ENCODE peak calls at places on chromosomes 12 and 14, in seven cellular contexts. T is lower leg skin, P is lower lobe of right lung, O is AG10803, N is AG09309, Q is GM10248, L is foreskin fibroblast. D is an unnamed sample.

GRCh38 chr14:36748814-36749213 is 87.2 kb downstream of the PAX9 start:
- DNase-seq in N (no peak), O (no peak), Q (no peak), L (no peak), P (no peak), T (no peak), D (no peak)

GRCh38 chr14:61396279-61396678 is 74.9 kb downstream of the PRKCH start:
- DNase-seq in T (no peak), Q (no peak), O (no peak), N (no peak), L (no peak), P (no peak), D (no peak)

GRCh38 chr12:104426926-104427546 is 29.7 kb upstream of the CHST11 start:
- DNase-seq in P (no peak), O (peak; percentile 86), N (peak; percentile 53), L (peak; percentile 61), T (no peak), Q (no peak), D (peak; percentile 38)

GRCh38 chr14:24828486-24828885 is 194.5 kb upstream of the GZMB start:
- DNase-seq in N (no peak), O (peak; percentile 47), P (no peak), T (no peak), Q (no peak), L (no peak), D (no peak)

GRCh38 chr12:91100901-91101300 is 10.4 kb downstream of the LUM start:
- DNase-seq in L (peak; percentile 14), T (no peak), P (no peak), O (peak; percentile 43), Q (no peak), N (no peak), D (peak; percentile 23)

GRCh38 chr12:67419810-67420209 is 150.7 kb downstream of the CAND1 start:
- DNase-seq in O (no peak), P (no peak), Q (no peak), T (no peak), L (no peak), N (no peak), D (no peak)

GRCh38 chr12:115998119-115998633 is 279.3 kb downstream of the MED13L start:
- DNase-seq in L (peak; percentile 78), T (no peak), N (peak; percentile 46), Q (peak; percentile 37), O (peak; percentile 67), P (no peak), D (peak; percentile 21)

GRCh38 chr12:6551496-6552139 is 4.2 kb downstream of the IFFO1 start:
- DNase-seq in T (no peak), P (no peak), Q (no peak), N (no peak), O (peak; percentile 86), L (peak; percentile 84), D (no peak)

GRCh38 chr14:96246535-96246839 is 9.5 kb upstream of the BDKRB1 start:
- DNase-seq in N (peak; percentile 95), P (no peak), T (peak; percentile 41), O (peak; percentile 97), L (peak; percentile 99), Q (no peak), D (peak; percentile 94)

DNA sequence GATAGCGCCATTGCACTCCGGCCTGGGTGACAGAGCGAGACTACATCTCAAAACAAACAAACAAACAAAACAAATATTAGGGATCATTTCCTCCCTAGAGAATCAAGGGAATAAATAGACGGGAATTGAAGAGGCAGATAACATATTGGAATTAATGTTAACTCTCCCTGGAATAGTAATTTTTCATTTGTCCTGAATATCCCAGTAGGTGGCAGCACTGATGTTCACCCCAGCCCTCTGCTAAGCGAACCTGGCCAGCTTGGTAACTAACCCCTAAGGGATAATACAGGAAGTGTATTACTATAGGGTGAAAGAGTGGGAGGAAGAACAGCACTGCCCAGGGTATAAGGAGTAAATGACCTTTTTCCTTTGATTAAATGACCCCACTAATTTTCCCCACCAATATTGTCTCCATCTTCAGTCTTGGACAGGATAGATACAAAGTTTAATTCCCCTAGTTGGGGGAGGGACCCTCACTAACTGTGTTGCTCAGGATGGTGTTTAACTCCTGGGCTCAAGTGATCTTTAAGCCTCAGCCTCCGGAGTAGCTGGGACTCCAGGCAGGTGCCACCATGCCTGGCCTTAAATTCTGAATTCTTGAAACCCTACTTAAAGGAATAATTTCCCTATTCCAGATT is 40.5 kb downstream of the SLC2A14 start:
- DNase-seq in P (no peak), T (no peak), N (peak; percentile 4), Q (peak; percentile 68), O (peak; percentile 70), L (peak; percentile 75), D (peak; percentile 34)
- TF ChIP-seq CTCF in P (peak; percentile 43), T (no peak), N (peak; percentile 61), Q (peak; percentile 43), O (peak; percentile 78), L (peak; percentile 63), D (peak; percentile 64)

DNA sequence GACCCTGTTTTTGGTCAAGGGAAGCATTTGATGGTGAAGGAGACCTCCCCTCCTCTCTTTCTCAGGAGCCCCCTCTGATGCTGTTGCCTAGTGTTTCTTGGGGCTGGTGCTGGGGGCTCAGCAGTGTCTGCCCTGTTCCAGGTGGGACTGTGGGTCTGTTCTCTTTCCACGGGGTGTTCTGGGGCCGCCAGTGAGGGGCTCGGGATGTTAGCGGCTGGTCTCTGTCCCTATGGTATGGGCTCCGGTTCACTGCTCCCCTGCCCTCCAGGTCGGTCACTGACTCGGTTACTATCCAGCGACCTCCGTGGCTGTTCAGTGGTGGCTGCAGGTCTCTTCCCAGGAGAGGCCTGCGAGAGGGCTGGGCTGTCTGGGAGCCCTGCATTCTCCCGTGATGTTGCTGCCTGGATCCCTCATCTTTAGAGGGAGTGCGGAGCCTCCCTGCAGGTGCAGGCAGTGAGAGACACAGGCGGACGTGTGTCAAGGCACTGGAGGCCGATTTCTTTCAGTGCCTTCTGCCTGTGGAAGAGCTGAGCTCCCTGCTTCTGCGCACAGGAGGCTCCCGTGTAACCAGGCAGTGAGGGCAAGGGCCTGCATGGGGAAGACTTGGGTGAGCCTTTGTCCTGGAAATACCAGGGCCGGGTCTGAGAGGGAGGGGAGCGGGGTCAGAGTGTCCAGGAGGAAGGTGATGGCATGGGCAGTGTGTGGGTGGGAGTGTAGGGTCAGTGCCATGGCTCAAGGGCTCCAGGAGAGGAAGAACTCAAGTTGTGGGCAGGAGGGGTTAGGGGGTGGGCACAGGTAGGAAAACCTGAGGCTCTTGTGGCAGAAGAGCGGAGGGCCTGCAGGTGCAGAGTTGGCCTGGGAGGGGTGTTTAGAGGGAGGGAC is 362.6 kb downstream of the TMEM121 start:
- DNase-seq in Q (no peak), L (no peak), O (no peak), N (no peak), T (no peak), P (peak; percentile 12), D (no peak)
- TF ChIP-seq CTCF in Q (no peak), L (no peak), O (no peak), N (no peak), T (no peak), P (no peak), D (no peak)

GRCh38 chr12:108691154-108691994 is 39.9 kb downstream of the CORO1C start:
- DNase-seq in Q (peak; percentile 57), O (peak; percentile 99), T (peak; percentile 97), P (peak; percentile 92), N (peak; percentile 98), L (peak; percentile 100), D (peak; percentile 98)

GRCh38 chr12:108690799-108691153 is 40.5 kb downstream of the CORO1C start:
- DNase-seq in T (no peak), P (no peak), Q (no peak), O (no peak), N (no peak), L (no peak), D (no peak)

GRCh38 chr12:108691995-108692808 is 39.1 kb downstream of the CORO1C start:
- DNase-seq in P (peak; percentile 59), T (peak; percentile 56), L (peak; percentile 49), Q (no peak), N (no peak), O (no peak), D (no peak)

GRCh38 chr12:108690191-108690518 is 41.2 kb downstream of the CORO1C start:
- DNase-seq in N (no peak), O (no peak), Q (no peak), T (no peak), L (no peak), P (no peak), D (no peak)

GRCh38 chr12:108689314-108690190 is 41.8 kb downstream of the CORO1C start:
- DNase-seq in P (peak; percentile 50), L (peak; percentile 63), T (peak; percentile 55), O (peak; percentile 52), Q (no peak), N (no peak), D (no peak)
- TF ChIP-seq CTCF in P (peak; percentile 10), L (no peak), T (no peak), O (no peak), Q (no peak), N (peak; percentile 7), D (no peak)

GRCh38 chr12:9073077-9073476 is 42.6 kb downstream of the A2M start:
- DNase-seq in N (no peak), T (no peak), Q (no peak), L (no peak), O (no peak), P (no peak), D (no peak)

GRCh38 chr12:9072481-9073038 is 43.2 kb downstream of the A2M start:
- DNase-seq in Q (no peak), P (no peak), L (no peak), O (no peak), N (no peak), T (no peak), D (no peak)

GRCh38 chr12:9076733-9077575 is 38.8 kb downstream of the A2M start:
- DNase-seq in T (no peak), P (no peak), N (no peak), Q (no peak), O (no peak), L (no peak), D (no peak)

GRCh38 chr12:9071976-9072375 is 43.7 kb downstream of the A2M start:
- DNase-seq in N (no peak), O (no peak), L (no peak), Q (no peak), P (no peak), T (no peak), D (no peak)

DNA sequence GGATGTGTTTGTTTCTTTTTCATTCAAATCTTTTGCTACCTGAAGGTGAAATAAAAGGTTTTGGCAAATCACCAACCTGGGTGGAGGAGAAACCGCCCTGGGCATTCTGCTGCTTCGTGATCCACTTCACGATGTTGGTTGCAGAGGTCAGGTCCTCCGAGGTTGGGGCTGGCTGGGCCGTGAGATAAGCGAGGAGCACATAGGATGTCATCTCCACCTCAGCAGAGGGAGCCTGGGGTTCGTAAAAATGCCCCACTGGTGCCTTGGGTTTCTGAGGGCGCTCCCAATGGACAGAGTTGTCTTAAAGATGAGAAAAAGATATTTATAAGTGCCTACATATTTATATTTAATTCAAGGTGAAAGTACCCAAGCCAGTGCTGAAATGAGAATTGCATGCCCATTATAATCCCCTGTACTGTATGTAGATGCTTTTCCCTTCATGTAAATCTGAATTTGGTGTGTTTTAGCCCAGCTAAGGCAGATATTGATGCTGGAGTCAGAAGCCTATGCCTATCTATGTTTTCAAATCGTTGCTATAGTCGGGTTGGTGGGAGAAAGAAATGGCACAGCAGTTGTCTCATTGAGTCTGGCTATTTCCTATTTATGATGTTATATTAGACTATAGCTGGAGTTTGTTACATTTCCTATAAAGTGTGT is 41.1 kb downstream of the A2M start:
- DNase-seq in L (no peak), T (no peak), Q (no peak), N (no peak), O (no peak), P (no peak), D (no peak)
- TF ChIP-seq CTCF in L (no peak), T (no peak), Q (no peak), N (no peak), O (no peak), P (no peak), D (no peak)

GRCh38 chr14:100906420-100906819 is 2.9 kb upstream of the RTL1 start:
- DNase-seq in L (no peak), T (no peak), O (no peak), P (peak; percentile 35), Q (peak; percentile 20), N (no peak), D (no peak)
- TF ChIP-seq CTCF in L (no peak), T (no peak), O (no peak), P (no peak), Q (no peak), N (no peak), D (no peak)